ENCODE peak calls at places on chromosomes 12 and 14, in nine cellular contexts. B is esophagus muscularis mucosa; T is tibial artery; Q is cardiac muscle cell; V is CD8-positive, alpha-beta T cell; C is upper lobe of left lung; I is Peyer's patch; W is fibroblast of lung; Z is A549. E is an unnamed sample.
A peak's percentile ranks its signal among the peaks of the same experiment; 100 is the strongest.

GRCh38 chr14:54642950-54643695 is 76.2 kb downstream of the SAMD4A start:
- DNase-seq in C (no peak), Q (peak; percentile 57), Z (peak; percentile 29), W (peak; percentile 85), I (no peak), V (no peak), B (no peak), T (no peak), E (no peak)

GRCh38 chr12:109963743-109964429 is 32.3 kb downstream of the GIT2 start:
- DNase-seq in Z (no peak), C (no peak), Q (peak; percentile 84), W (peak; percentile 84), I (peak; percentile 62), T (no peak), B (no peak), V (no peak), E (no peak)

GRCh38 chr14:63510538-63510937 is 32.6 kb downstream of the PPP2R5E start:
- DNase-seq in C (no peak), W (peak; percentile 40), T (no peak), B (no peak), Z (no peak), Q (no peak), V (peak; percentile 14), I (no peak), E (no peak)

GRCh38 chr14:92516966-92517350 is 3.4 kb downstream of the RIN3 start:
- DNase-seq in C (no peak), B (no peak), W (no peak), T (no peak), Q (no peak), I (peak; percentile 33), V (no peak), Z (no peak), E (no peak)

GRCh38 chr12:11653215-11653753 is 3.8 kb downstream of the ETV6 start:
- DNase-seq in V (peak; percentile 27), W (peak; percentile 65), T (no peak), Z (no peak), I (peak; percentile 69), Q (peak; percentile 54), B (no peak), C (peak; percentile 30), E (no peak)

GRCh38 chr12:71636704-71637115 is 26.9 kb downstream of the ZFC3H1 start:
- DNase-seq in I (no peak), T (no peak), Z (peak; percentile 78), W (peak; percentile 62), V (no peak), C (no peak), Q (peak; percentile 80), B (no peak), E (no peak)

GRCh38 chr14:97218713-97219355 is 421.7 kb downstream of the VRK1 start:
- DNase-seq in W (peak; percentile 9), Q (no peak), I (no peak), Z (peak; percentile 2), V (peak; percentile 38), C (no peak), T (no peak), B (peak; percentile 53), E (no peak)

GRCh38 chr12:31749024-31749704 is 20.3 kb upstream of the AMN1 start:
- DNase-seq in Z (peak; percentile 100), T (peak; percentile 71), V (peak; percentile 65), Q (peak; percentile 91), W (peak; percentile 99), I (peak; percentile 91), B (no peak), C (peak; percentile 93), E (no peak)

GRCh38 chr14:32381869-32382268 is 52.8 kb downstream of the AKAP6 start:
- DNase-seq in C (no peak), T (no peak), Q (no peak), V (no peak), I (no peak), B (no peak), Z (no peak), W (no peak), E (no peak)

GRCh38 chr14:32383337-32384009 is 54.4 kb downstream of the AKAP6 start:
- DNase-seq in B (no peak), T (no peak), W (no peak), V (no peak), I (no peak), Q (no peak), Z (no peak), C (no peak), E (no peak)

GRCh38 chr14:32379447-32379846 is 50.3 kb downstream of the AKAP6 start:
- DNase-seq in Q (no peak), I (no peak), V (no peak), C (no peak), B (no peak), Z (no peak), T (no peak), W (no peak), E (no peak)

GRCh38 chr14:32384464-32384863 is 55.4 kb downstream of the AKAP6 start:
- DNase-seq in B (no peak), V (no peak), W (no peak), T (no peak), Q (no peak), C (no peak), Z (no peak), I (no peak), E (no peak)

DNA sequence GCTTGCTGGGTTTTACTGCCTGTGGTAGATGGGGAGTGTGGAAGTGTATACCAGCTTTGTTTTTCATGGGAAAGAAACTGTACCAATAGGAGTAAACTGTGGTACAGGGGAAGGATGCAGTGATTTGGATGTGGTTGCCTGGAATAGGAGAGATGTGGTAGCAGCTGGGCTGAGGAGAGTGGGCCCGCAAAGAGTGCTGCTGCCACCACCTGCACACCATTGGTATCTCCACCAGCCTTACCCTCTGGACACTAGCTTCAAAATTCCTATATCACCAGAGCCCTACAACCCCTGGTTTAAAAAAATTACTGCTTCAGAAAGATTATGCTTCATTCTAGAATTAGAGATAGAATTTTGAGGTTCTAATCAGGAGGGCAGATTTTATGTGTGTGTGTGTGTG is 53.6 kb downstream of the AKAP6 start:
- DNase-seq in Q (peak; percentile 26), Z (peak; percentile 40), B (no peak), T (no peak), W (no peak), I (no peak), C (no peak), V (no peak), E (no peak)
- TF ChIP-seq CTCF in Q (peak; percentile 33), Z (peak; percentile 43), B (no peak), T (no peak), W (peak; percentile 56), I (no peak), C (no peak), V (no peak), E (no peak)

DNA sequence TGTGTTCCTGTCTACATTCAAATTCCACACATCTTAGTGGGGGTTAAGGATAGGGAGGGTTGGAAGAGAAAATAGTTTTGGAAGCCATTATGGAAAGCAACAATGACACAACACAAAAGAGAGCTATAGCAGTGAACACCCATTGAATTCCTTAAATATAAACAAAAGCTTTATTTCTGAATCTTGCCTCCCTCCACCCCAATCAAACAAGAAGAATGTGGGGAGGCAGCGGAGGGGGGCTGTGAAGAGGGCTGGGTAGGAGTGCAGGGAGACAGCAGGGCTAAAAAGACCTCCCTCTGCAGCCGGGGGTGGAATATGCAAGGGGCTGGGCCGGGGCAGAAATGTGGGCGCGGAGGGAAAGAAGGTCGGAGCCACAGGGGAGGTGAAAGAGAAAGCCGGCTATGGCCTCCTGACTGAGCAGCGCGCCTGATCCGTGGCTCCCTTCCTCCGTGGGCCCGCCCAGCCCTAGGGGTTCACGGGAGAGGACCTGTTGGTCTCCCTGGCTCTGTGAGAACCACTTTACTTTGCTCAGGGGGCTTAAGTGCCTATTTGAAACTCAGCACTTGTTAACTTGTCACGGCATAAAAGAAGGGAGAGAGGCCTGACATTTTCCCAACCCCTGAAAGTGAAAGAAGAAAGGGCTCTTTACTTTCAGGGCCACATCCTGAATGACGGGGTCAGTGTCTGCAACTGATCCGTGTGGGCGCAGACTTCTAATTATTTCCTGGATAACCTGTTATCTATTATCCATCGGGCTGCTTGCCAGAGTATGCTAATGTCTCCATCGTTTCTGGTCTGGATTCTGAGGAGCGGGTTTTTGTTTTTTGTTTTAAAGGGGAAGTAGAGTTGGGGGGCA is 127.3 kb upstream of the MAX start:
- DNase-seq in W (peak; percentile 64), Z (no peak), Q (peak; percentile 59), V (peak; percentile 43), B (no peak), T (peak; percentile 64), C (peak; percentile 40), I (peak; percentile 75), E (no peak)
- H3K4me3 ChIP-seq in W (peak overlapping the region; percentile 33), Z (no peak overlapping the region), Q (no peak overlapping the region), V (peak overlapping the region; percentile 58), B (peak overlapping the region; percentile 45), T (peak overlapping the region; percentile 50), C (peak overlapping the region; percentile 10), I (peak overlapping the region; percentile 32), E (peak overlapping the region; percentile 69)

GRCh38 chr12:118148287-118148686 is 12.4 kb downstream of the PEBP1 start:
- DNase-seq in Z (no peak), I (no peak), C (no peak), Q (no peak), W (no peak), B (no peak), V (no peak), T (no peak), E (no peak)

GRCh38 chr12:118145798-118146156 is 9.9 kb downstream of the PEBP1 start:
- DNase-seq in I (no peak), T (no peak), B (no peak), Q (no peak), W (no peak), C (no peak), Z (no peak), V (no peak), E (no peak)

GRCh38 chr12:118151755-118152154 is 15.8 kb downstream of the PEBP1 start:
- DNase-seq in I (no peak), V (no peak), Q (no peak), B (no peak), C (no peak), T (no peak), Z (no peak), W (no peak), E (no peak)

GRCh38 chr12:118145113-118145797 is 9.3 kb downstream of the PEBP1 start:
- DNase-seq in T (no peak), I (no peak), C (no peak), Z (no peak), Q (no peak), B (no peak), V (no peak), W (no peak), E (no peak)

GRCh38 chr12:118150625-118151024 is 14.7 kb downstream of the PEBP1 start:
- DNase-seq in Z (no peak), I (no peak), C (no peak), B (no peak), T (no peak), W (no peak), Q (no peak), V (no peak), E (no peak)
- H3K4me1 ChIP-seq in Z (no peaks in the 10 kb centered on the region), I (peaks cover 4% of the 10 kb centered on the region), C (no peaks in the 10 kb centered on the region), B (peaks cover 3% of the 10 kb centered on the region), T (no peaks in the 10 kb centered on the region), W (no peaks in the 10 kb centered on the region), Q (peaks cover 13% of the 10 kb centered on the region), V (no peaks in the 10 kb centered on the region), E (no peaks in the 10 kb centered on the region)

GRCh38 chr12:53380104-53380796 is at the start of gene SP1:
- DNase-seq in Z (peak; percentile 97), I (peak; percentile 95), T (peak; percentile 96), Q (peak; percentile 98), B (peak; percentile 98), C (peak; percentile 95), W (peak; percentile 94), V (peak; percentile 99), E (peak; percentile 50)

GRCh38 chr12:53378705-53379388 is 1.1 kb upstream of the SP1 start:
- DNase-seq in Q (no peak), I (no peak), W (no peak), T (no peak), B (no peak), C (no peak), Z (no peak), V (no peak), E (no peak)

GRCh38 chr12:53378222-53378621 is 1.8 kb upstream of the SP1 start:
- DNase-seq in I (no peak), T (peak; percentile 59), V (no peak), B (no peak), Z (no peak), C (no peak), W (no peak), Q (no peak), E (no peak)

GRCh38 chr12:53380797-53381738 is 1.1 kb downstream of the SP1 start:
- DNase-seq in W (peak; percentile 47), I (peak; percentile 52), V (no peak), Z (no peak), Q (peak; percentile 63), C (no peak), B (no peak), T (peak; percentile 39), E (no peak)

GRCh38 chr12:53379389-53380103 is 430 bp upstream of the SP1 start:
- DNase-seq in W (peak; percentile 100), Z (peak; percentile 100), V (peak; percentile 92), Q (peak; percentile 100), T (peak; percentile 100), B (peak; percentile 100), C (peak; percentile 100), I (peak; percentile 99), E (peak; percentile 100)
- TF ChIP-seq CTCF in W (no peak), Z (no peak), V (no peak), Q (no peak), T (no peak), B (peak; percentile 16), C (no peak), I (no peak), E (no peak)